ENCODE peak calls at places on chromosomes 13 and 19, in five cellular contexts. One of them, this sample, is unnamed.

GRCh38 chr19:47186337-47187022 is 44.5 kb downstream of the BBC3 start:
- DNase-seq in stimulated activated CD4-positive, alpha-beta T cell treated with anti-CD3 and anti-CD28 coated beads, Interleukin-1b, Interleukin-23, amount 100 ng/mL, for 1 hour: peak
- DNase-seq in brain microvascular endothelial cell: no peak
- DNase-seq in fibroblast of pulmonary artery: no peak
- DNase-seq in EH: no peak
- DNase-seq in this sample: no peak

GRCh38 chr13:47484564-47484963 is 516.5 kb downstream of the SUCLA2 start:
- DNase-seq in EH: peak
- DNase-seq in fibroblast of pulmonary artery: peak
- DNase-seq in brain microvascular endothelial cell: peak
- DNase-seq in stimulated activated CD4-positive, alpha-beta T cell treated with anti-CD3 and anti-CD28 coated beads, Interleukin-1b, Interleukin-23, amount 100 ng/mL, for 1 hour: no peak
- DNase-seq in this sample: peak

GRCh38 chr19:44164673-44165512 is at the start of gene ZNF226:
- DNase-seq in stimulated activated CD4-positive, alpha-beta T cell treated with anti-CD3 and anti-CD28 coated beads, Interleukin-1b, Interleukin-23, amount 100 ng/mL, for 1 hour: peak
- DNase-seq in fibroblast of pulmonary artery: peak
- DNase-seq in brain microvascular endothelial cell: peak
- DNase-seq in EH: peak
- DNase-seq in this sample: peak

GRCh38 chr13:108609353-108609752 is 20.1 kb upstream of the MYO16 start:
- DNase-seq in stimulated activated CD4-positive, alpha-beta T cell treated with anti-CD3 and anti-CD28 coated beads, Interleukin-1b, Interleukin-23, amount 100 ng/mL, for 1 hour: no peak
- DNase-seq in EH: peak
- DNase-seq in brain microvascular endothelial cell: no peak
- DNase-seq in fibroblast of pulmonary artery: peak
- DNase-seq in this sample: peak

GRCh38 chr19:46629546-46630025 is 4.7 kb upstream of the PTGIR start:
- DNase-seq in fibroblast of pulmonary artery: peak
- DNase-seq in stimulated activated CD4-positive, alpha-beta T cell treated with anti-CD3 and anti-CD28 coated beads, Interleukin-1b, Interleukin-23, amount 100 ng/mL, for 1 hour: no peak
- DNase-seq in EH: no peak
- DNase-seq in brain microvascular endothelial cell: no peak
- DNase-seq in this sample: no peak

GRCh38 chr13:108957369-108958012 is 328.1 kb downstream of the MYO16 start:
- DNase-seq in brain microvascular endothelial cell: peak
- DNase-seq in fibroblast of pulmonary artery: peak
- DNase-seq in stimulated activated CD4-positive, alpha-beta T cell treated with anti-CD3 and anti-CD28 coated beads, Interleukin-1b, Interleukin-23, amount 100 ng/mL, for 1 hour: no peak
- DNase-seq in EH: peak
- DNase-seq in this sample: peak

GRCh38 chr19:5214902-5215301 is 125.7 kb downstream of the PTPRS start:
- DNase-seq in EH: no peak
- DNase-seq in fibroblast of pulmonary artery: no peak
- DNase-seq in stimulated activated CD4-positive, alpha-beta T cell treated with anti-CD3 and anti-CD28 coated beads, Interleukin-1b, Interleukin-23, amount 100 ng/mL, for 1 hour: no peak
- DNase-seq in brain microvascular endothelial cell: no peak
- DNase-seq in this sample: no peak

GRCh38 chr13:74129500-74130144 is 4.6 kb downstream of the KLF12 start:
- DNase-seq in fibroblast of pulmonary artery: no peak
- DNase-seq in stimulated activated CD4-positive, alpha-beta T cell treated with anti-CD3 and anti-CD28 coated beads, Interleukin-1b, Interleukin-23, amount 100 ng/mL, for 1 hour: no peak
- DNase-seq in brain microvascular endothelial cell: no peak
- DNase-seq in EH: peak
- DNase-seq in this sample: peak

GRCh38 chr19:35717665-35718344 is at the start of gene KMT2B:
- DNase-seq in fibroblast of pulmonary artery: no peak
- DNase-seq in EH: no peak
- DNase-seq in brain microvascular endothelial cell: no peak
- DNase-seq in stimulated activated CD4-positive, alpha-beta T cell treated with anti-CD3 and anti-CD28 coated beads, Interleukin-1b, Interleukin-23, amount 100 ng/mL, for 1 hour: no peak
- DNase-seq in this sample: no peak

GRCh38 chr13:90708159-90708558 is 639.3 kb upstream of the MIR17HG start:
- DNase-seq in EH: no peak
- DNase-seq in fibroblast of pulmonary artery: no peak
- DNase-seq in brain microvascular endothelial cell: no peak
- DNase-seq in stimulated activated CD4-positive, alpha-beta T cell treated with anti-CD3 and anti-CD28 coated beads, Interleukin-1b, Interleukin-23, amount 100 ng/mL, for 1 hour: no peak
- DNase-seq in this sample: no peak

This sample was measured in choroid plexus epithelial cell.